ENCODE peak calls at places on chromosomes 6 and 20, in seven cellular contexts. S is IMR-90, R is PC-3, K is left lung, N is AG09309, Q is transverse colon, T is adrenal gland. Y is an unnamed sample.

GRCh38 chr6:99148761-99149160 is 200.7 kb downstream of the FAXC start:
- DNase-seq in N (no peak), R (no peak), Q (no peak), S (no peak), K (no peak), T (no peak), Y (no peak)

GRCh38 chr6:119052292-119052889 is 26.1 kb downstream of the FAM184A start:
- DNase-seq in N (no peak), Q (no peak), T (no peak), K (no peak), R (no peak), S (no peak), Y (no peak)

GRCh38 chr20:14913896-14914295 is 576.5 kb upstream of the FLRT3 start:
- DNase-seq in T (no peak), Q (no peak), S (no peak), R (no peak), K (no peak), N (no peak), Y (no peak)

GRCh38 chr6:40717411-40718057 is 130.4 kb upstream of the LRFN2 start:
- DNase-seq in T (no peak), S (no peak), Q (no peak), K (no peak), N (no peak), R (no peak), Y (no peak)

GRCh38 chr6:167235005-167235404 is 56.1 kb upstream of the UNC93A start:
- DNase-seq in Q (no peak), K (no peak), S (no peak), N (no peak), R (no peak), T (no peak), Y (no peak)

GRCh38 chr6:160039441-160039840 is 70.6 kb downstream of the IGF2R start:
- DNase-seq in K (no peak), Q (no peak), T (no peak), N (no peak), S (no peak), R (no peak), Y (no peak)

GRCh38 chr6:108561742-108562502 is 1.2 kb downstream of the FOXO3 start:
- DNase-seq in T (peak), S (peak), K (peak), R (peak), N (no peak), Q (peak), Y (no peak)

GRCh38 chr6:125722886-125723285 is 26.5 kb upstream of the HEY2 start:
- DNase-seq in Q (no peak), S (no peak), N (no peak), R (no peak), T (no peak), K (no peak), Y (no peak)

GRCh38 chr20:46398963-46399362 is 7.5 kb downstream of the ELMO2 start:
- DNase-seq in T (no peak), Q (no peak), R (no peak), N (no peak), S (no peak), K (no peak), Y (no peak)

GRCh38 chr20:33839591-33839990 is 28.4 kb downstream of the CHMP4B start:
- DNase-seq in K (no peak), S (no peak), T (peak), N (no peak), Q (peak), R (no peak), Y (no peak)

GRCh38 chr20:38985060-38985459 is 22.9 kb downstream of the DHX35 start:
- DNase-seq in R (peak), Q (no peak), T (no peak), N (no peak), K (no peak), S (no peak), Y (no peak)

GRCh38 chr6:3026811-3027626 is 27.3 kb downstream of the NQO2 start:
- DNase-seq in R (no peak), Q (peak), K (no peak), N (no peak), S (peak), T (no peak), Y (no peak)

GRCh38 chr6:81762132-81762531 is 9.7 kb upstream of the TENT5A start:
- DNase-seq in R (no peak), T (no peak), S (peak), Q (no peak), K (no peak), N (no peak), Y (no peak)

GRCh38 chr6:12113190-12113578 is 101.1 kb downstream of the HIVEP1 start:
- DNase-seq in N (peak), S (peak), K (no peak), T (no peak), Q (no peak), R (peak), Y (no peak)

GRCh38 chr6:35475573-35475972 is 7.4 kb downstream of the RPL10A start:
- DNase-seq in R (no peak), Q (no peak), T (no peak), N (no peak), K (peak), S (no peak), Y (no peak)

GRCh38 chr6:147615659-147616456 is 107.4 kb downstream of the SAMD5 start:
- DNase-seq in R (no peak), S (peak), N (no peak), K (no peak), T (no peak), Q (no peak), Y (no peak)

GRCh38 chr6:5260111-5260620 is 584 bp downstream of the LYRM4 start:
- DNase-seq in N (peak), R (peak), S (peak), Q (peak), K (peak), T (peak), Y (no peak)

GRCh38 chr6:1712451-1712850 is 102.7 kb downstream of the FOXC1 start:
- DNase-seq in S (no peak), T (no peak), N (no peak), K (no peak), R (no peak), Q (no peak), Y (no peak)

GRCh38 chr6:101114703-101115102 is 233.6 kb upstream of the ASCC3 start:
- DNase-seq in R (peak), T (no peak), S (peak), Q (no peak), K (no peak), N (no peak), Y (no peak)

GRCh38 chr20:37745553-37745952 is 51.7 kb downstream of the CTNNBL1 start:
- DNase-seq in Q (no peak), R (peak), T (no peak), N (no peak), K (no peak), S (no peak), Y (no peak)

DNA sequence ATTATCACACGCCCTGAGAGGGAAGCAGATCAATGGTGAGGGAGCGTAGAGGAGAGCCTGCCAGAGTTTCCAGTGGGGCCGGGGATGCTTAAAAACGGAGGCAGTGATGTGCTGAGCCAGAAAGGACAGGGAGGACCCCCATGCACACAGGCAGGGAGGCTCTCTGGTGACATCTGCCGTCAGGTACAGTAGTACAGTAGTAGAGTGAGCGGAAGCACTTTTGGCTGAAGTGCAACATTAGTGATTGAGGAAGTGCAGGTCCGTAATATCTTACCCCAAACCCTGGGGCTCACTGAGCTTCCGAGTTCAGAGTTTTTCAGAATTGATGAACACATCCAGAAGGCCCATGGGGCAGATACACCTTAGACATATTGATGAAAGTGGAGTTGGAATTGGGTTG is 42.1 kb downstream of the GFRA4 start:
- DNase-seq in R (no peak), S (no peak), N (no peak), T (no peak), K (no peak), Q (no peak), Y (no peak)
- TF ChIP-seq CTCF in R (no peak), S (no peak), N (no peak), T (no peak), K (no peak), Q (no peak), Y (no peak)

DNA sequence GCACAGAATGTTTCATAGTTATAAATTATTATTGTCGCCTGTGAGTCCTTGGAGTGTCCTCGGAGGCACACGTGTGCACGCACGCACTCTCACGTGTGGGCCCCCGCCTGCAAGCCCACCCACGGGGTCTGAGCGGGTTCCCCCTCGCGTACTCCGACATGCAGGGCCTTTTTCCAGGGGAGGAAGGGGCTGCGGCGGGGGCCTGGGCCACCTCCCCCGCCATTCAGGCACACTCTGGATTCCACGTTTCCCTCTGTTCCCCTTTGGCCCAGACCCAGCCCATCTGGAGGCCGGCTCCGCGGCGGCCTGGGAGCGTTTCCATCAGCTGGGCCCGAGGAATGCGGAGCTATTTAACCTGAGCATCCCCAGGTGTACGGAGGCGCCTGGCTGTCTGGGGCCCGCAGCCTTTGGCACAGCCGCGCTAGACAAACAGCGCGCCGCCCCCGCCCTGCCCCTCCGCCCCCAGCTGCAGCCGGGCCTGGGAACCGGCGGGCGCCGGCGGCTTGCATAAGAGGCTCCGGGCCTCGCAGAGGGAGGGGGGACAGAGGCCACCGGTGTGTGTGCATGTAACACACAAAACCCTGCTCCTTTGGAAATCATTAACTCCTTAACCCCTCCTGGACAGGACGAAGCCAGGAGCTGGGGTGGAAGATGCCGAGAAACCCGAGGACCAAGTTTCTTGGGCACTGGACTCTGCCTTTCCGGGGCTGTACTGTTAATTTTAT is 3.3 kb downstream of the ID1 start:
- DNase-seq in N (no peak), Q (peak), K (peak), T (peak), S (peak), R (peak), Y (peak)
- H3K4me3 ChIP-seq in N (peak), Q (no peak), K (no peak), T (no peak), S (no peak), R (peak), Y (peak)

DNA sequence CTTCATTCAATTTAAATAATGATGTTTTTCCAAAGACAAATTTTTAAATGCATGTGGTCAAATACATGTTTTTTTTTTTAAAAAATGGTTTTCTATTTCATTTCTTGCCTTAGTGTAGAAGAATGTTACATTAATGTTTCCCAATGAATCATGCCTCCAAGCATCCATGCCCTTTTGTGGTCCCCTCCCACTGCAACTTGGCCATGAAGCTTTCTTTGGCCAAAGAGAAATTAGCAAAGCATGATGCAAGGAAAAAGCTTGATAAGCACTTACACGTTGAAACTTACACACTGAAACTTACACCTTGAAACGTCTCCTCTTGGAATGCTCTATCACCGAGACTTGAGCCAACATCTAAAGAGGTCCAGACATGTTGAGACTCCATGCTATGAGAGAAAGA is 93.0 kb upstream of the ELOVL5 start:
- DNase-seq in S (peak), T (no peak), N (peak), K (no peak), R (no peak), Q (no peak), Y (no peak)
- TF ChIP-seq CTCF in S (no peak), T (no peak), N (no peak), K (no peak), R (no peak), Q (no peak), Y (no peak)

GRCh38 chr6:14212020-14212419 is 94.4 kb downstream of the CD83 start:
- DNase-seq in K (no peak), T (peak), S (no peak), Q (no peak), R (peak), N (no peak), Y (no peak)

GRCh38 chr6:14209005-14209404 is 91.4 kb downstream of the CD83 start:
- DNase-seq in Q (no peak), K (no peak), T (no peak), N (no peak), R (no peak), S (no peak), Y (no peak)

GRCh38 chr6:14211596-14211961 is 94.0 kb downstream of the CD83 start:
- DNase-seq in R (peak), S (peak), Q (peak), N (no peak), T (peak), K (peak), Y (no peak)

GRCh38 chr6:14210663-14211595 is 93.4 kb downstream of the CD83 start:
- DNase-seq in K (peak), N (peak), Q (peak), T (peak), R (peak), S (peak), Y (peak)

DNA sequence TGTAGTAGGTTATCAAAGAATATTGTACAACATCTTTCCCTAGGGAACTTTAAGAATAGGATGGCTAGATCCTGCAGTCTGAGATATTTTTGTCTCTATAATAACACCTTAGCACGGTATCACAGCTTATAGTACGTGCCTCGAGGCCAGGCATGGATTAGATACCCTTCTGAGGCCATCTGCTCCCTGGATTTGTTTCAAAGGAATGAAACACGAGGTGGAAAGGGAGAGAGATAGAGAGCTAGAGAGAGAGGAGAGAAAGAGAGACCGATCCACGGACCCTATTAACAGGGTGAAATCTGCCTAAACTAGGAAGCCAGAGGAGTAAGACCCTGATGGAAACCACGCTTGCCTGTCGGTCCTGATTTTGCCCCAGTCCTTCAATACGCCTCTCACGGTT is 92.5 kb downstream of the CD83 start:
- DNase-seq in Q (no peak), N (no peak), R (no peak), S (no peak), T (no peak), K (no peak), Y (no peak)
- H3K4me3 ChIP-seq in Q (no peak), N (no peak), R (peak), S (no peak), T (no peak), K (no peak), Y (no peak)

GRCh38 chr20:25302596-25302995 is 54.7 kb downstream of the PYGB start:
- DNase-seq in T (no peak), N (no peak), K (peak), R (no peak), S (no peak), Q (no peak), Y (no peak)

GRCh38 chr20:25301357-25301920 is 53.6 kb downstream of the PYGB start:
- DNase-seq in Q (no peak), T (no peak), N (no peak), K (peak), R (no peak), S (no peak), Y (no peak)

GRCh38 chr20:25303292-25304024 is 55.6 kb downstream of the PYGB start:
- DNase-seq in N (no peak), T (no peak), Q (no peak), R (no peak), K (peak), S (no peak), Y (no peak)

GRCh38 chr20:25299801-25300200 is 51.9 kb downstream of the PYGB start:
- DNase-seq in Q (peak), S (peak), N (no peak), T (no peak), K (no peak), R (peak), Y (no peak)

DNA sequence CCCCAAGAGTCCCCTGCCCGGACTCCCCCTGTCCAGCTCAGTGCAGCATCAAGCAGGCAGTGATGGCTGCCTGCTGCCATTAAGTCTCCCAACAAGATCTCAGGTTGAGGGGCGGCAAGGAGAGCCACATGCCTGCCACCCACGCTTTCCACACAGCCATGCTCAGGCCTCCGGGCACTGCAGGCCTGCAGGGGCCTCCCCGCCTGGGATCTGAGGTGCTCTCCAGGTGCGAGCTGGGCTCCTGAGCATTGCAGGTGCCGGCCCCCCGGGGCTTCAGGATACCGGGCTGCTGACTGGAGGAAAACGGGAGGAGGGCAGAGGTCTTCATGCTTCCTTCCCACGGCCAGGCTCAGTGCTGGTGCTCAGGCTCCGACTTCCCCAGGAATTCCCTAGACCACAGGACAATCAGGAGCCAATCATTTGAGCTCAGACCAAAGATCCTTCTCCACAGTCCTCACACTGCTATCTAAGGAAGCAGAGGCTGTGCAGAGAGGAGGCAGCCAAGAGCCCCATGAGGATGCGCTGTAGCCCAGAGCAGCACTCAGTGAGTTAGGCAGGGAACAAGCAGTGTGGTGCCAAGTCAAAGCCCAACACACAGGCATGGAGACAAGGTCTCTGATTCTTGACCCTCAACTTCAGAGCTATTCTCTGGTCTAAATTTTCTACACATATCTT is 52.7 kb downstream of the PYGB start:
- DNase-seq in Q (no peak), T (no peak), K (no peak), R (no peak), N (no peak), S (peak), Y (no peak)
- TF ChIP-seq CTCF in Q (no peak), T (no peak), K (no peak), R (no peak), N (no peak), S (no peak), Y (no peak)

DNA sequence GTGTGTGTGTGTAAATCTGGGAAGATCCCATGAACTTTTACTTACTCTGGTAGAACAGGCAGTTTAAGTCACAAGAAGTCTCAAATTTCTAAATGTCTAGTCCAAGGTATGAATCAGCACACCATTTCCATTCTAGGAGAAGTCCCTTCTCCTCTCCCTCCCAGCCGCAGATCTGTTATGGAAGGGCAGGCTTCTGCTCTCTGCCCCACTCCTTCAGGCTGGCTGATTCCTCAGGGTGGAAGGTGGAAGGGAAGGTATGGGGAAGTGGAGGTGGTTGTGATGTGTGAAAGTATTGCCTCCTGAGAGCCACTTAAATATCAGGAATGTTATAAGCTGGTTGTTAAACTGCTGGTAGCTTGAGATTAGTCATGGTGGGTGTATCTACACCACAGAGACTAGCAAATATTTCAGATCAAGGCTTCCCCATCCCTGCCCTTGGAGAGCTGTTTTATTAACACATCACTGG is 44.5 kb upstream of the LAMA4 start:
- DNase-seq in R (peak), Q (no peak), N (peak), T (no peak), K (no peak), S (peak), Y (no peak)
- H3K4me3 ChIP-seq in R (peak), Q (no peak), N (no peak), T (no peak), K (no peak), S (peak), Y (no peak)